ENCODE peak calls at places on chromosomes 5 and 9, in seven cellular contexts. X, J, G, I, N, L and C are unnamed samples.

GRCh38 chr9:92294297-92294676 is 790 bp upstream of the IARS1 start:
- DNase-seq in X (peak), N (no peak), I (peak), L (no peak), G (no peak), J (no peak), C (no peak)

GRCh38 chr5:140607031-140607430 is 25.9 kb downstream of the CD14 start:
- DNase-seq in I (no peak), N (no peak), J (no peak), L (no peak), G (no peak), X (no peak), C (no peak)

GRCh38 chr5:149367249-149367971 is 9.6 kb downstream of the PCYOX1L start:
- DNase-seq in J (peak), N (peak), X (peak), I (no peak), L (no peak), G (no peak), C (no peak)

GRCh38 chr9:79489241-79490000 is 82.3 kb upstream of the TLE4 start:
- DNase-seq in N (no peak), G (no peak), L (no peak), J (no peak), X (no peak), I (peak), C (peak)

GRCh38 chr5:135505973-135506372 is 29.8 kb downstream of the NEUROG1 start:
- DNase-seq in L (no peak), J (no peak), N (no peak), X (no peak), I (no peak), G (no peak), C (peak)

GRCh38 chr5:89342106-89342876 is 459.3 kb upstream of the MEF2C start:
- DNase-seq in I (no peak), G (no peak), L (peak), J (peak), X (peak), N (no peak), C (peak)

GRCh38 chr5:119743927-119744326 is 114.6 kb downstream of the FAM170A start:
- DNase-seq in J (peak), I (no peak), X (peak), L (no peak), G (no peak), N (no peak), C (no peak)

GRCh38 chr5:28374492-28374934 is 1336.1 kb upstream of the CDH9 start:
- DNase-seq in I (no peak), J (no peak), G (no peak), X (peak), L (no peak), N (no peak), C (no peak)

GRCh38 chr5:116806879-116807278 is 232.3 kb upstream of the SEMA6A start:
- DNase-seq in I (no peak), X (peak), J (no peak), N (no peak), G (no peak), L (no peak), C (no peak)

GRCh38 chr5:142872795-142873194 is 102.6 kb downstream of the ARHGAP26 start:
- DNase-seq in J (no peak), N (no peak), G (no peak), X (no peak), I (no peak), L (no peak), C (no peak)

GRCh38 chr9:36823466-36823865 is 210.6 kb downstream of the PAX5 start:
- DNase-seq in I (no peak), N (peak), X (no peak), G (no peak), L (no peak), J (no peak), C (no peak)

GRCh38 chr5:124951105-124951504 is 204.7 kb upstream of the ZNF608 start:
- DNase-seq in N (no peak), G (no peak), X (no peak), J (no peak), L (no peak), I (no peak), C (no peak)
- H3K4me3 ChIP-seq in N (no peak), G (no peak), X (no peak), J (no peak), L (no peak), I (no peak), C (no peak)

GRCh38 chr9:117046666-117047327 is 359.7 kb downstream of the TRIM32 start:
- DNase-seq in G (no peak), J (no peak), N (no peak), I (no peak), L (no peak), X (no peak), C (no peak)
- TF ChIP-seq CTCF in G (no peak), J (peak), N (no peak), I (no peak), L (peak), X (no peak), C (no peak)

DNA sequence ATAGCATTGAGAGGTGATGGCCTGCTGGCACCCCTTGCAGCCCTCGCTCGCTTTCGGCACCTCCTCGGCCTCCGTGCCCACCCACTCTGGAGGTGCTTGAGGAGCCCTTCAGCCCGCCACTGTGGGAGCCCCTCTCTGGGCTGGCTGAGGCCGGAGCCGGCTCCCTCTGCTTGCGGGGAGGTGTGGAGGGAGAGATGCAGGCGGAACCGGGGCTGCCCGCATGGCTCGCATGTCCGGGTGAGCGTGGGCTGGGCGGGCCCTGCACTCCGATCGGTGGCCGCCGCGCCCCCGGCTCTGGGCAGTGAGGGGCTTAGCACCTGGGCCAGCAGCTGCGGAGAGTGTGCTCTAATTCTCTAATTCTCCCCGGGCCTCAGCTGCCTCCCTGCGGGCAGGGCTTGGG is 101.1 kb downstream of the KIF4B start:
- DNase-seq in I (no peak), G (no peak), N (no peak), J (no peak), X (no peak), L (no peak), C (no peak)
- H3K4me3 ChIP-seq in I (no peak), G (no peak), N (no peak), J (no peak), X (no peak), L (no peak), C (no peak)

GRCh38 chr5:74056789-74057164 is 430.8 kb downstream of the ARHGEF28 start:
- DNase-seq in L (no peak), G (no peak), I (no peak), N (no peak), J (no peak), X (peak), C (no peak)
- TF ChIP-seq CTCF in L (peak), G (no peak), I (no peak), N (no peak), J (peak), X (peak), C (peak)

GRCh38 chr5:10596310-10596703 is 32.4 kb downstream of the ANKRD33B start:
- DNase-seq in J (no peak), N (no peak), G (no peak), L (no peak), I (no peak), X (no peak), C (no peak)
- H3K4me3 ChIP-seq in J (no peak), N (no peak), G (peak), L (peak), I (no peak), X (no peak), C (no peak)

GRCh38 chr9:98678244-98678842 is 30.4 kb downstream of the GABBR2 start:
- DNase-seq in J (no peak), G (no peak), I (no peak), L (no peak), N (no peak), X (peak), C (no peak)
- TF ChIP-seq CTCF in J (peak), G (peak), I (no peak), L (peak), N (no peak), X (peak), C (peak)

DNA sequence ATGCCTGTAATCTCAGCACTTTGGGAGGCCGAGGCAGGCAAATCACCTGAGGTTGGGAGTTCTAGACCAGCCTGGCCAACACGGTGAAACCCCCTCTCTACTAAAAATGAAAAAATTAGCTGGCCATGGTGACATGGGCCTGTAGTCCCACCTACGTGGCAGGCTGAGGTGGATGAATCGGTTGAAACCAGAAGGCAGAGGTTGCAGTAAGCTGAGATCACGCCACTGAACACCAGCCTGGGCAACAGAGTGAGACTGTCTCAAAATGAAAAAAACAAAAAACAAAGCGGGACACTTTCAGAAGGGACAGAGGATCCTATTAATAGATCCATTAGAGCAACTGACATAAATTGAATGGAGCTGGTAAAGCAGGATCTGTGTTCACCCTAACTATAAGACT is 89.6 kb upstream of the SGCD start:
- DNase-seq in N (no peak), L (no peak), J (no peak), G (no peak), I (no peak), X (no peak), C (no peak)
- H3K4me3 ChIP-seq in N (no peak), L (no peak), J (no peak), G (no peak), I (no peak), X (no peak), C (no peak)

GRCh38 chr9:137277329-137278041 is at the start of gene TOR4A:
- DNase-seq in N (peak), J (peak), G (peak), L (peak), X (no peak), I (peak), C (peak)
- TF ChIP-seq CTCF in N (no peak), J (peak), G (peak), L (peak), X (no peak), I (no peak), C (no peak)